ENCODE peak calls at places on chromosomes 2 and 18, in ten cellular contexts. M is A549, I is left ventricle myocardium inferior, F is HL-60, H is endodermal cell, A is kidney, N is breast epithelium, T is PC-9, Z is coronary artery, O is cardiac muscle cell. E is an unnamed sample.

GRCh38 chr2:218291318-218291933 is 877 bp downstream of the TMBIM1 start:
- DNase-seq in N (no peak), F (peak; percentile 42), H (no peak), Z (no peak), O (no peak), A (no peak), I (no peak), T (no peak), M (no peak), E (no peak)

GRCh38 chr2:60227014-60227413 is 326.4 kb downstream of the BCL11A start:
- DNase-seq in N (no peak), Z (no peak), O (no peak), I (no peak), T (no peak), F (no peak), M (no peak), A (no peak), H (no peak), E (no peak)

GRCh38 chr18:59041296-59041695 is 98.4 kb upstream of the SEC11C start:
- DNase-seq in O (no peak), Z (peak; percentile 26), N (no peak), F (no peak), T (no peak), I (no peak), A (no peak), M (no peak), H (peak; percentile 31), E (no peak)

GRCh38 chr2:171147081-171147480 is 13.6 kb downstream of the TLK1 start:
- DNase-seq in H (no peak), A (no peak), M (no peak), N (no peak), I (no peak), Z (no peak), O (no peak), T (no peak), F (no peak), E (no peak)

GRCh38 chr2:183014005-183014404 is 24.3 kb downstream of the NCKAP1 start:
- DNase-seq in T (no peak), A (no peak), N (no peak), Z (no peak), O (no peak), H (no peak), M (no peak), I (no peak), F (no peak), E (no peak)

GRCh38 chr18:6414723-6415362 is at the start of gene L3MBTL4:
- DNase-seq in A (peak; percentile 84), T (no peak), I (peak; percentile 16), N (peak; percentile 23), H (peak; percentile 74), F (no peak), O (peak; percentile 60), Z (no peak), M (no peak), E (peak; percentile 71)

GRCh38 chr2:111668274-111668616 is 215.7 kb downstream of the ANAPC1 start:
- DNase-seq in N (no peak), M (no peak), T (no peak), H (peak; percentile 23), A (no peak), O (no peak), Z (peak; percentile 21), F (no peak), I (no peak), E (no peak)

GRCh38 chr2:239883326-239884050 is 141.7 kb downstream of the NDUFA10 start:
- DNase-seq in O (no peak), H (peak; percentile 24), I (no peak), T (no peak), N (no peak), M (no peak), Z (peak; percentile 52), A (no peak), F (no peak), E (peak; percentile 25)

GRCh38 chr2:211930331-211930730 is 608.3 kb downstream of the ERBB4 start:
- DNase-seq in F (peak; percentile 45), M (no peak), N (no peak), Z (no peak), A (no peak), O (no peak), T (no peak), I (no peak), H (no peak), E (no peak)

GRCh38 chr2:232892843-232893242 is 22.8 kb downstream of the SNORC start:
- DNase-seq in Z (peak; percentile 33), O (no peak), H (peak; percentile 35), M (no peak), I (peak; percentile 5), T (no peak), N (no peak), A (no peak), F (no peak), E (no peak)

GRCh38 chr2:225512873-225513580 is 113.5 kb downstream of the NYAP2 start:
- DNase-seq in T (peak; percentile 39), O (no peak), N (no peak), H (no peak), F (no peak), Z (no peak), A (no peak), I (no peak), M (no peak), E (no peak)

GRCh38 chr18:939167-939566 is 34.5 kb downstream of the ADCYAP1 start:
- DNase-seq in O (no peak), N (no peak), Z (no peak), M (no peak), F (no peak), H (no peak), A (no peak), I (no peak), T (peak; percentile 20), E (no peak)

GRCh38 chr2:160295519-160296231 is 95.6 kb upstream of the ITGB6 start:
- DNase-seq in O (no peak), F (no peak), A (no peak), M (no peak), N (no peak), T (no peak), Z (no peak), H (no peak), I (no peak), E (no peak)

GRCh38 chr18:24270358-24270936 is 127.2 kb downstream of the OSBPL1A start:
- DNase-seq in O (no peak), N (no peak), M (no peak), Z (no peak), F (no peak), H (no peak), A (no peak), I (no peak), T (no peak), E (no peak)

GRCh38 chr2:169221745-169222369 is 140.5 kb downstream of the LRP2 start:
- DNase-seq in T (no peak), I (no peak), H (no peak), O (peak; percentile 53), N (no peak), A (no peak), Z (no peak), F (no peak), M (peak; percentile 5), E (no peak)

GRCh38 chr2:193228276-193228675 is 1033.5 kb upstream of the TMEFF2 start:
- DNase-seq in Z (no peak), H (peak; percentile 52), I (no peak), N (no peak), T (no peak), O (no peak), M (no peak), A (no peak), F (no peak), E (no peak)

GRCh38 chr2:70901235-70902066 is 34.2 kb upstream of the ATP6V1B1 start:
- DNase-seq in F (no peak), T (no peak), N (no peak), I (no peak), Z (no peak), A (no peak), O (no peak), H (peak; percentile 87), M (no peak), E (no peak)

GRCh38 chr2:19330436-19330835 is 28.0 kb downstream of the OSR1 start:
- DNase-seq in I (no peak), M (no peak), F (no peak), A (no peak), O (no peak), H (no peak), T (no peak), Z (no peak), N (no peak), E (no peak)

GRCh38 chr2:239250216-239251071 is 150.4 kb downstream of the HDAC4 start:
- DNase-seq in T (no peak), M (no peak), O (no peak), F (no peak), A (peak; percentile 70), H (no peak), Z (peak; percentile 72), N (no peak), I (no peak), E (no peak)

GRCh38 chr2:171210864-171211431 is 50.3 kb upstream of the TLK1 start:
- DNase-seq in Z (no peak), T (no peak), N (no peak), A (no peak), M (no peak), O (no peak), F (peak; percentile 31), H (no peak), I (no peak), E (no peak)

GRCh38 chr2:34663314-34663713 is 1064.2 kb upstream of the FAM98A start:
- DNase-seq in H (no peak), M (no peak), Z (no peak), T (no peak), A (no peak), F (no peak), I (no peak), O (no peak), N (no peak), E (no peak)

GRCh38 chr2:8224679-8225181 is 457.1 kb upstream of the ID2 start:
- DNase-seq in M (no peak), O (no peak), T (no peak), Z (no peak), N (no peak), F (no peak), H (no peak), A (no peak), I (no peak), E (no peak)
- H3K27ac ChIP-seq in M (no peak overlapping the region), O (no peak overlapping the region), T (no peak overlapping the region), Z (no peak overlapping the region), N (no peak overlapping the region), F (no peak overlapping the region), H (no peak overlapping the region), A (no peak overlapping the region), I (peak overlapping the region; percentile 77), E (no peak overlapping the region)

GRCh38 chr18:63120541-63121059 is 199.0 kb downstream of the BCL2 start:
- DNase-seq in I (no peak), A (no peak), N (no peak), H (no peak), T (no peak), M (no peak), Z (no peak), O (no peak), F (no peak), E (no peak)
- H3K4me3 ChIP-seq in I (no peak overlapping the region), A (no peak overlapping the region), N (no peak overlapping the region), H (no peak overlapping the region), T (no peak overlapping the region), M (no peak overlapping the region), Z (no peak overlapping the region), O (no peak overlapping the region), F (no peak overlapping the region), E (no peak overlapping the region)

GRCh38 chr18:3121256-3121655 is 98.5 kb downstream of the MYOM1 start:
- DNase-seq in M (no peak), F (no peak), H (no peak), A (no peak), N (no peak), T (no peak), O (no peak), Z (no peak), I (no peak), E (no peak)
- TF ChIP-seq CTCF in M (no peak), F (no peak), H (peak; percentile 40), A (no peak), N (no peak), T (peak; percentile 11), O (peak; percentile 6), Z (no peak), I (no peak), E (no peak)

GRCh38 chr2:25620077-25620476 is 53.3 kb downstream of the DTNB start:
- DNase-seq in O (no peak), N (no peak), T (no peak), H (no peak), M (no peak), F (no peak), Z (no peak), I (no peak), A (no peak), E (no peak)
- H3K27ac ChIP-seq in O (no peak overlapping the region), N (peak overlapping the region; percentile 68), T (no peak overlapping the region), H (no peak overlapping the region), M (peak overlapping the region; percentile 68), F (no peak overlapping the region), Z (no peak overlapping the region), I (no peak overlapping the region), A (no peak overlapping the region), E (no peak overlapping the region)